ENCODE peak calls at places on chromosomes 6 and 20, in four cellular contexts. Q is T-helper 2 cell, L is neural progenitor cell, Y is mucosa of gallbladder. X is an unnamed sample.

GRCh38 chr20:61556116-61556515 is 304.1 kb downstream of the CDH4 start:
- DNase-seq in Y (no peak), Q (no peak), L (no peak), X (no peak)

GRCh38 chr6:37862992-37863391 is 43.5 kb downstream of the ZFAND3 start:
- DNase-seq in Q (no peak), Y (no peak), L (no peak), X (no peak)

GRCh38 chr20:29497261-29497671 is 1760.2 kb upstream of the DEFB115 start:
- DNase-seq in L (no peak), Y (no peak), Q (no peak), X (no peak)

GRCh38 chr20:57224641-57225138 is 41.8 kb downstream of the BMP7 start:
- DNase-seq in Q (no peak), Y (no peak), L (peak; percentile 82), X (peak; percentile 12)

GRCh38 chr6:127119361-127120108 is 1.1 kb downstream of the RSPO3 start:
- DNase-seq in Q (no peak), L (peak; percentile 69), Y (no peak), X (no peak)

GRCh38 chr6:31383149-31383548 is 20.2 kb upstream of the MICA start:
- DNase-seq in L (no peak), Y (no peak), Q (no peak), X (no peak)

GRCh38 chr6:4774296-4774695 is 1.9 kb upstream of the CDYL start:
- DNase-seq in Q (no peak), L (no peak), Y (no peak), X (no peak)

GRCh38 chr6:107786709-107787588 is 37.2 kb downstream of the SCML4 start:
- DNase-seq in Q (no peak), Y (no peak), L (no peak), X (no peak)

X was measured in hippocampal formation.